ENCODE peak calls at places on chromosomes 1 and 21, in seven cellular contexts. H, U, Q, K, C, N and B are unnamed samples.

GRCh38 chr1:198212675-198213074 is 55.9 kb downstream of the NEK7 start:
- DNase-seq in H (no peak), U (peak), Q (peak), K (no peak), C (no peak), N (no peak), B (no peak)

GRCh38 chr21:36169465-36170128 is 13.0 kb downstream of the DOP1B start:
- DNase-seq in H (no peak), U (no peak), Q (no peak), K (no peak), C (peak), N (no peak), B (no peak)

GRCh38 chr21:45208627-45208951 is 79.1 kb downstream of the POFUT2 start:
- DNase-seq in H (no peak), U (no peak), Q (peak), K (no peak), C (no peak), N (no peak), B (no peak)

GRCh38 chr1:145858238-145858936 is 494 bp downstream of the PIAS3 start:
- DNase-seq in H (peak), U (peak), Q (peak), K (peak), C (peak), N (no peak), B (peak)

GRCh38 chr1:25617626-25618432 is 1.2 kb downstream of the MAN1C1 start:
- DNase-seq in H (peak), U (no peak), Q (no peak), K (peak), C (peak), N (no peak), B (no peak)

GRCh38 chr1:7014640-7014930 is 229.3 kb downstream of the CAMTA1 start:
- DNase-seq in H (no peak), U (no peak), Q (no peak), K (no peak), C (no peak), N (no peak), B (no peak)

GRCh38 chr1:93000751-93001175 is 39.5 kb upstream of the DIPK1A start:
- DNase-seq in H (no peak), U (no peak), Q (peak), K (no peak), C (no peak), N (no peak), B (peak)

GRCh38 chr1:234969630-234970370 is 158.8 kb downstream of the TOMM20 start:
- DNase-seq in H (peak), U (peak), Q (peak), K (peak), C (peak), N (no peak), B (no peak)

GRCh38 chr1:97551113-97551512 is 369.7 kb downstream of the DPYD start:
- DNase-seq in H (no peak), U (no peak), Q (no peak), K (no peak), C (no peak), N (no peak), B (no peak)

GRCh38 chr1:118113261-118113660 is 71.8 kb downstream of the SPAG17 start:
- DNase-seq in H (no peak), U (peak), Q (peak), K (no peak), C (no peak), N (no peak), B (no peak)

GRCh38 chr1:90707363-90707710 is 9.8 kb downstream of the BARHL2 start:
- DNase-seq in H (no peak), U (peak), Q (peak), K (peak), C (no peak), N (no peak), B (no peak)

GRCh38 chr1:6322161-6322560 is 61.3 kb upstream of the GPR153 start:
- DNase-seq in H (no peak), U (peak), Q (no peak), K (no peak), C (no peak), N (no peak), B (no peak)

GRCh38 chr1:20291621-20292020 is 946 bp downstream of the VWA5B1 start:
- DNase-seq in H (no peak), U (no peak), Q (no peak), K (peak), C (no peak), N (no peak), B (no peak)

GRCh38 chr1:26083246-26083645 is 15.8 kb upstream of the TRIM63 start:
- DNase-seq in H (no peak), U (no peak), Q (peak), K (peak), C (peak), N (no peak), B (no peak)

GRCh38 chr1:110581637-110582036 is 24.5 kb downstream of the KCNA2 start:
- DNase-seq in H (no peak), U (no peak), Q (no peak), K (no peak), C (no peak), N (no peak), B (no peak)

DNA sequence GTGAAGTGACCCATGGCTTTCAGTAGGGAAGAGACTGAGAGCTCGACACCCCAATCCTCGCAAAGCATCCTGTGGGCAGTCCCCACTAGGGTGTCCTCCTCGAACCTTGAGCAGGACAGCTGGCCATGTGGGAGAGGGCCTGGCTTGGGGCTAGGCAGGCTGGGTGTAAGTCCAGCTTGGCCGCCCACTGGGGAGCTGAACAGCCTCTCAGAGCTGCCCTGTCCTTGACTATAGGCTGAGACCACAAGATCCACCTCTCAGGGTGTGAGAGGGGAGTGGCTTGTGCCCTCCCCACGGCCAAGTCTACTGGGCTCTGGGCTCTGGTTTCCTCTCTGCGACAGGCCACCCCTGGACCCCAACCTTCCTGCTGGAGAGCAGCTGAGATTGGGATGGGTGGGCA is 282.8 kb downstream of the PTPRU start:
- DNase-seq in H (peak), U (no peak), Q (no peak), K (no peak), C (no peak), N (no peak), B (no peak)
- H3K4me3 ChIP-seq in H (no peak), U (no peak), Q (no peak), K (no peak), C (no peak), N (no peak), B (no peak)

GRCh38 chr1:54363925-54364324 is 42.3 kb downstream of the SSBP3 start:
- DNase-seq in H (no peak), U (no peak), Q (no peak), K (no peak), C (no peak), N (no peak), B (no peak)

GRCh38 chr1:54365020-54365797 is 41.0 kb downstream of the SSBP3 start:
- DNase-seq in H (no peak), U (no peak), Q (no peak), K (no peak), C (peak), N (no peak), B (no peak)

GRCh38 chr1:54367613-54368012 is 38.6 kb downstream of the SSBP3 start:
- DNase-seq in H (no peak), U (peak), Q (no peak), K (no peak), C (no peak), N (no peak), B (no peak)

GRCh38 chr1:54364613-54365012 is 41.6 kb downstream of the SSBP3 start:
- DNase-seq in H (no peak), U (no peak), Q (no peak), K (no peak), C (no peak), N (no peak), B (no peak)

DNA sequence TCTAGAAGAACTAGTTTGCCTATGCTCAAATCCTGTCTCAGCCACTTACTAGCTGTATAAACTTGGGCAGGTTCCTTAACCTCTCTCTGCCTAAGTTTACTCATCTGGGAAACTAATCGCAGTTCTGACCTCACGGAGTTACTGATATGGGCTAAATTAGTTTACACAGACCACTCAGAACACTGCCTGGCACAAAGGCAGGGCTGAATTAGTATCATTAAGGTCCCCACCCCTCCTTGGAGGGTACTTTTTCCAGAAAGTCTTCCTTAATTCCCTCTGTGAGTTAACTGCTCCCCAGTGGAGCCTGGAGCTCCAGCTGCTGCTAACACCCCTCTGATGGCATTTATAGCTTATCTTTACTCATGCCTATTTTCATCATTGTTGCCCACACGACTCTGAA is 40.3 kb downstream of the SSBP3 start:
- DNase-seq in H (no peak), U (no peak), Q (no peak), K (no peak), C (peak), N (no peak), B (no peak)
- TF ChIP-seq CTCF in H (no peak), U (no peak), Q (no peak), K (no peak), C (no peak), N (no peak), B (no peak)

GRCh38 chr21:28473530-28474225 is 519.0 kb downstream of the LTN1 start:
- DNase-seq in H (no peak), U (no peak), Q (no peak), K (no peak), C (no peak), N (no peak), B (peak)
- H3K4me3 ChIP-seq in H (no peak), U (no peak), Q (no peak), K (no peak), C (no peak), N (no peak), B (no peak)

DNA sequence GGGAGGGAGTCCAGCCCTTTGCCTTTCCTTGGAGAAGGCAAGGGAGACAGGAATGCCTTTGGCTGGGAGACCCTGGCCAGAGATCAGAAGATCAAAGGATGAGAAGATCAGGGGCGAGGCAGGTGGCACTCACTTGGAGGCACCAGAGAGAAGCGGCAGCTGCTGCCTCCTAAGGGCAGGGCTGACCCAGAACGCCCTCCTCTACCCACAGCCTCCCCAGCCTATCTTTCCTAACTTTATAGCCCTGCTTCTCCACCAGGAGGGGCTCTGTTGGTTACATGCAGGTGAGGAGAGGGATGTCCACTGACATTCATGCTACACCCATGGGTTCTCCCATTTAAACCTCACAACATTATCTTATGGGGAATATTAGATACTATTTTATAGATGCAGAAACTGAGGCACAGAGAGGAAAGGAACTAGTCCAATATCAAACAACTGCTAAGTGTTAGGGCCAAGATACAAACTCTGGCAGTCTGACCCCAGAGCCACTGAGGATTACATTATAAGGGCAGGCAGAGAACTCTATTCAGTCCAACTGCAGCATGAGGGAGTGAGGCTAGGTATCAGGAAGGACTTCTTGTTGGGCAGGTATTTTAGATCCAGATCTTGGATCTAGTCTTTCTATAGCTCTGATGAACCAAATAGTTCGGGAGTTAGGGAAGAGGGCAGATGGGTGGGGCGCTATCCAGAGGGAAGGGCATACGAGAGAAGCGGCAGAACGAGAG is 19.9 kb downstream of the LGR6 start:
- DNase-seq in H (no peak), U (peak), Q (no peak), K (no peak), C (no peak), N (no peak), B (no peak)
- TF ChIP-seq CTCF in H (no peak), U (peak), Q (peak), K (peak), C (no peak), N (no peak), B (no peak)

GRCh38 chr1:153624965-153625611 is 2.2 kb downstream of the S100A13 start:
- DNase-seq in H (no peak), U (no peak), Q (no peak), K (no peak), C (no peak), N (no peak), B (no peak)
- H3K4me3 ChIP-seq in H (no peak), U (no peak), Q (peak), K (no peak), C (no peak), N (no peak), B (no peak)

GRCh38 chr21:34986561-34987533 is 62.3 kb downstream of the RUNX1 start:
- DNase-seq in H (no peak), U (no peak), Q (peak), K (peak), C (no peak), N (peak), B (peak)
- TF ChIP-seq CTCF in H (no peak), U (no peak), Q (no peak), K (no peak), C (no peak), N (no peak), B (no peak)